ENCODE peak calls at places on chromosomes 1 and 21, in ten cellular contexts. F, S, G, P, H, Z, B, W, V and O are unnamed samples.

GRCh38 chr1:7611421-7612010 is 159.6 kb upstream of the VAMP3 start:
- DNase-seq in F (no peak), G (no peak), Z (no peak), S (no peak), P (no peak), W (no peak), H (no peak), V (no peak), B (no peak), O (no peak)

GRCh38 chr1:61332196-61332753 is 249.9 kb downstream of the NFIA start:
- DNase-seq in F (no peak), V (no peak), W (no peak), Z (no peak), S (no peak), H (peak), B (no peak), G (no peak), P (no peak), O (no peak)

GRCh38 chr1:7827134-7827955 is 25.5 kb downstream of the UTS2 start:
- DNase-seq in Z (no peak), S (no peak), G (no peak), P (no peak), F (no peak), H (no peak), V (peak), B (peak), W (no peak), O (peak)

GRCh38 chr1:245007686-245008085 is 143.3 kb upstream of the HNRNPU start:
- DNase-seq in Z (peak), G (no peak), V (no peak), B (no peak), W (no peak), S (no peak), P (no peak), H (no peak), F (no peak), O (no peak)

GRCh38 chr1:93666613-93667384 is 14.8 kb downstream of the BCAR3 start:
- DNase-seq in H (peak), Z (no peak), G (no peak), V (no peak), P (peak), F (peak), B (peak), W (no peak), S (no peak), O (peak)

GRCh38 chr1:7471836-7472235 is 299.3 kb upstream of the VAMP3 start:
- DNase-seq in P (peak), B (no peak), W (no peak), Z (no peak), F (no peak), G (no peak), V (no peak), S (no peak), H (no peak), O (no peak)

GRCh38 chr1:201220388-201220715 is 29.7 kb downstream of the IGFN1 start:
- DNase-seq in H (no peak), B (no peak), S (no peak), P (no peak), V (no peak), G (no peak), W (no peak), F (no peak), Z (no peak), O (no peak)

GRCh38 chr21:27480841-27481261 is 514.0 kb upstream of the ADAMTS5 start:
- DNase-seq in H (peak), F (no peak), B (peak), S (peak), P (peak), G (no peak), V (no peak), W (no peak), Z (no peak), O (no peak)

GRCh38 chr1:247373721-247374141 is 42.1 kb upstream of the ZNF496 start:
- DNase-seq in B (no peak), W (peak), F (peak), V (peak), G (no peak), S (peak), P (peak), Z (peak), H (peak), O (peak)

GRCh38 chr21:44955803-44956175 is 16.0 kb downstream of the SLX9 start:
- DNase-seq in H (no peak), F (no peak), S (no peak), B (no peak), G (no peak), Z (no peak), V (no peak), P (no peak), W (no peak), O (no peak)

GRCh38 chr1:146036990-146037646 is 15.6 kb upstream of the HJV start:
- DNase-seq in P (peak), W (peak), G (no peak), S (peak), Z (peak), V (peak), F (peak), B (peak), H (peak), O (peak)

GRCh38 chr1:26702680-26703038 is 6.8 kb downstream of the ARID1A start:
- DNase-seq in H (no peak), S (no peak), F (no peak), W (no peak), G (no peak), V (no peak), B (no peak), Z (no peak), P (no peak), O (no peak)

GRCh38 chr1:225179686-225180085 is 248.2 kb downstream of the LBR start:
- DNase-seq in H (no peak), V (no peak), B (no peak), S (no peak), P (no peak), Z (no peak), W (no peak), F (no peak), G (no peak), O (no peak)

GRCh38 chr1:95041491-95042165 is 31.1 kb downstream of the ALG14 start:
- DNase-seq in G (no peak), P (peak), Z (peak), W (peak), B (no peak), F (peak), S (peak), H (peak), V (peak), O (no peak)

GRCh38 chr1:58869638-58870297 is 85.9 kb upstream of the JUN start:
- DNase-seq in W (no peak), B (no peak), V (no peak), P (no peak), S (no peak), F (no peak), Z (no peak), G (no peak), H (no peak), O (no peak)

GRCh38 chr1:78667939-78668338 is 18.3 kb downstream of the IFI44 start:
- DNase-seq in S (no peak), W (no peak), G (no peak), F (no peak), Z (no peak), P (no peak), H (no peak), V (no peak), B (no peak), O (no peak)

GRCh38 chr1:118264326-118264725 is 79.3 kb upstream of the SPAG17 start:
- DNase-seq in W (no peak), V (no peak), S (no peak), P (peak), H (no peak), B (no peak), G (no peak), F (no peak), Z (no peak), O (no peak)

GRCh38 chr1:168259567-168259966 is 21.1 kb upstream of the TBX19 start:
- DNase-seq in Z (no peak), P (no peak), S (no peak), H (no peak), F (no peak), W (no peak), V (no peak), B (peak), G (no peak), O (no peak)

GRCh38 chr1:46532498-46533178 is 18.8 kb downstream of the KNCN start:
- DNase-seq in F (no peak), G (no peak), S (no peak), B (peak), H (peak), P (peak), Z (peak), V (peak), W (peak), O (peak)

GRCh38 chr1:215568287-215568692 is 1.2 kb downstream of the KCTD3 start:
- DNase-seq in P (peak), S (no peak), V (peak), G (no peak), H (peak), F (peak), B (no peak), Z (peak), W (no peak), O (peak)

GRCh38 chr1:19477284-19478240 is 7.8 kb downstream of the CAPZB start:
- DNase-seq in W (no peak), P (no peak), H (no peak), Z (no peak), F (no peak), S (no peak), G (no peak), B (no peak), V (peak), O (no peak)

GRCh38 chr1:204883405-204883804 is 12.7 kb downstream of the NFASC start:
- DNase-seq in S (no peak), H (no peak), G (no peak), Z (no peak), V (peak), B (no peak), W (peak), F (no peak), P (no peak), O (no peak)

GRCh38 chr1:36231191-36231590 is 6.9 kb downstream of the THRAP3 start:
- DNase-seq in H (no peak), P (no peak), W (no peak), F (no peak), V (no peak), B (no peak), Z (no peak), G (no peak), S (no peak), O (no peak)

GRCh38 chr1:46725736-46726108 is 6.8 kb upstream of the EFCAB14 start:
- DNase-seq in V (no peak), G (no peak), P (peak), Z (no peak), F (no peak), B (no peak), H (peak), S (peak), W (no peak), O (no peak)

GRCh38 chr1:113109908-113110554 is 37.0 kb downstream of the LRIG2 start:
- DNase-seq in B (no peak), Z (peak), S (peak), H (peak), W (no peak), F (no peak), V (no peak), P (peak), G (no peak), O (no peak)
- H3K4me3 ChIP-seq in B (no peak), Z (no peak), S (no peak), H (no peak), W (no peak), F (no peak), V (no peak), P (no peak), G (no peak), O (no peak)

DNA sequence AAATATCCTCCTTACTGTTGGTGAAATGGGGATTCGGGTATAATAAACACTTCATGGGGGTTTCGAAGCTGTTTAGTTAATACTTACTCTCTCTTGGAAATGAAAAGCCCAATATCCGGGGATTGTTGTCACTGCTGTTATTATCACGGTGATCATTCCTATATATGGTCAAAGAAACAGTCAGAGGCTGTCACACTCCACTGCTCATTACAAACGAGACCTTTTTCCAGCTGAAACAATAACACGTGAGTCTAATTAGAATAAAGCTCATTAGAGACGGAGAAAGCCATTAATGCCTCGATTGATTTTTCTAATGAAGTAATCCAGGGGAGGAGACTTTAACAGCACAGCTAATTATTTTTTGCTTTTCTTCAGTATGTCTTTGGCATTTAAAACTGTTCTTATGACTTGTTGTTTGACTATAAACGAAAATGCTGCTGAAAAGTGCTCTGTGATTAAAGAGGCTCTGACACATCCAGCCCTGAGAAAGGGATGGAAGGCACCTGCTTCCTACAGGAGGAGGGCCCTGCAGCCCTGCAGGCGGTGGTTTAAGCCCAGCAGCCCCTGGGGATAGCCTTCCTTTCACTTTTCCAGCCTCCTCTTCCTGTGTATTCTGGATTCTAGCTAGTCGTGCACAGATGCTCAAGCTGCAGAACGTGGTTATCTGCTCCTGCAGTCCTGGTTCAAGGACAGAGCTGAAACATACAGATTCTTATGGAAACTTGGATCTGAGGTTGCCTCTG is 143.6 kb downstream of the EDEM3 start:
- DNase-seq in P (no peak), B (no peak), G (no peak), V (no peak), Z (no peak), F (no peak), S (no peak), H (no peak), W (no peak), O (no peak)
- H3K4me3 ChIP-seq in P (no peak), B (no peak), G (no peak), V (no peak), Z (peak), F (no peak), S (no peak), H (no peak), W (no peak), O (no peak)

GRCh38 chr1:29695809-29696208 is 459.5 kb downstream of the PTPRU start:
- DNase-seq in P (no peak), S (no peak), F (no peak), G (no peak), W (no peak), B (no peak), V (no peak), H (no peak), Z (no peak), O (no peak)
- H3K4me3 ChIP-seq in P (no peak), S (no peak), F (no peak), G (no peak), W (no peak), B (no peak), V (no peak), H (no peak), Z (no peak), O (no peak)

DNA sequence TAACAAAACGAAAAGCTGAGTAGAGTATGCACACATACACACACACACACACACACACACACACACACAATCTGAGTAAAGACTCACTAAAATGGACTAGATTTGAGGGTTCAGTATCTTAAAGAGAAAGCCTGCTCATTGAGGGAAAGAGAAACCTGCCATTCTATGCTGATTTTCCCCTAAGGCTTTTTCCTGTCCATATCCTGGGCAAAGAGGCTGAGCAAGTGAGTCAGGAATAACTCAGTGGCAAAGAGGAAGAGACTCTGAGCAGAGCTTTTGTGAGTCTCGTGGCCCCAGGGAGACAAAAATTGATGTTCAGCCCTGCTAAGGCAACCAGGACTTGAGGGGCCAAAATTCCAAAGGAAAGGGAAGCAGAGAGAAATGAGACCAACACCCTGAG is 37.3 kb upstream of the RUNX1 start:
- DNase-seq in B (no peak), S (peak), F (no peak), Z (no peak), P (peak), G (no peak), W (no peak), V (no peak), H (peak), O (no peak)
- H3K4me3 ChIP-seq in B (no peak), S (no peak), F (no peak), Z (no peak), P (no peak), G (no peak), W (no peak), V (no peak), H (no peak), O (no peak)

GRCh38 chr1:234479310-234479559 is 256 bp upstream of the TARBP1 start:
- DNase-seq in W (no peak), B (no peak), Z (no peak), V (no peak), H (no peak), S (no peak), G (no peak), P (no peak), F (no peak), O (no peak)
- H3K4me3 ChIP-seq in W (no peak), B (peak), Z (peak), V (peak), H (peak), S (peak), G (peak), P (peak), F (no peak), O (no peak)

GRCh38 chr1:219188331-219188803 is 14.7 kb downstream of the LYPLAL1 start:
- DNase-seq in V (no peak), H (no peak), Z (no peak), S (no peak), B (no peak), F (no peak), G (no peak), W (no peak), P (no peak), O (no peak)
- H3K4me3 ChIP-seq in V (no peak), H (no peak), Z (no peak), S (no peak), B (no peak), F (no peak), G (no peak), W (no peak), P (no peak), O (no peak)